ENCODE peak calls at places on chromosomes 7 and 10, in six cellular contexts. X, U, D, S, F and V are unnamed samples.

GRCh38 chr10:122462533-122463465 is 1.4 kb downstream of the HTRA1 start:
- DNase-seq in X (no peak), U (no peak), D (peak), S (peak), F (peak), V (peak)

GRCh38 chr7:149662591-149663095 is 110.7 kb downstream of the ZNF467 start:
- DNase-seq in X (peak), U (peak), D (peak), S (peak), F (peak), V (no peak)

GRCh38 chr10:6929157-6929830 is 349.2 kb upstream of the PRKCQ start:
- DNase-seq in X (peak), U (no peak), D (no peak), S (no peak), F (no peak), V (no peak)

GRCh38 chr10:88066876-88067275 is 203.5 kb downstream of the PTEN start:
- DNase-seq in X (peak), U (no peak), D (no peak), S (no peak), F (no peak), V (no peak)

GRCh38 chr10:1896153-1896552 is 158.8 kb upstream of the ADARB2 start:
- DNase-seq in X (no peak), U (no peak), D (no peak), S (no peak), F (no peak), V (no peak)

GRCh38 chr7:41832936-41833335 is 130.0 kb upstream of the INHBA start:
- DNase-seq in X (no peak), U (no peak), D (no peak), S (peak), F (no peak), V (no peak)

GRCh38 chr10:89915021-89915420 is 213.6 kb downstream of the KIF20B start:
- DNase-seq in X (no peak), U (no peak), D (no peak), S (no peak), F (no peak), V (no peak)

GRCh38 chr10:117609095-117609821 is 66.7 kb downstream of the EMX2 start:
- DNase-seq in X (no peak), U (no peak), D (peak), S (no peak), F (peak), V (peak)

GRCh38 chr10:69816536-69816935 is 14.8 kb downstream of the COL13A1 start:
- DNase-seq in X (no peak), U (no peak), D (no peak), S (peak), F (no peak), V (no peak)

GRCh38 chr7:38574121-38574520 is 57.1 kb downstream of the AMPH start:
- DNase-seq in X (no peak), U (no peak), D (no peak), S (no peak), F (peak), V (no peak)

GRCh38 chr10:6543431-6544005 is 36.6 kb downstream of the PRKCQ start:
- DNase-seq in X (peak), U (peak), D (no peak), S (no peak), F (no peak), V (no peak)

GRCh38 chr10:21626457-21627161 is 92.6 kb downstream of the MLLT10 start:
- DNase-seq in X (no peak), U (no peak), D (no peak), S (no peak), F (peak), V (no peak)

GRCh38 chr10:317219-317868 is 182.1 kb downstream of the ZMYND11 start:
- DNase-seq in X (peak), U (no peak), D (peak), S (no peak), F (peak), V (no peak)

GRCh38 chr10:102504179-102504975 is 605 bp downstream of the SUFU start:
- DNase-seq in X (peak), U (no peak), D (peak), S (peak), F (peak), V (no peak)

GRCh38 chr7:95441042-95441823 is 6.4 kb upstream of the PON2 start:
- DNase-seq in X (no peak), U (no peak), D (no peak), S (no peak), F (no peak), V (no peak)

GRCh38 chr7:74466196-74466813 is 12.6 kb downstream of the GTF2IRD1 start:
- DNase-seq in X (peak), U (no peak), D (no peak), S (no peak), F (no peak), V (no peak)
- H3K4me3 ChIP-seq in X (peak), U (no peak), D (no peak), S (no peak), F (no peak), V (no peak)

GRCh38 chr10:33252794-33253203 is 81.7 kb downstream of the NRP1 start:
- DNase-seq in X (no peak), U (no peak), D (no peak), S (no peak), F (peak), V (no peak)
- H3K4me3 ChIP-seq in X (no peak), U (no peak), D (no peak), S (no peak), F (no peak), V (no peak)

DNA sequence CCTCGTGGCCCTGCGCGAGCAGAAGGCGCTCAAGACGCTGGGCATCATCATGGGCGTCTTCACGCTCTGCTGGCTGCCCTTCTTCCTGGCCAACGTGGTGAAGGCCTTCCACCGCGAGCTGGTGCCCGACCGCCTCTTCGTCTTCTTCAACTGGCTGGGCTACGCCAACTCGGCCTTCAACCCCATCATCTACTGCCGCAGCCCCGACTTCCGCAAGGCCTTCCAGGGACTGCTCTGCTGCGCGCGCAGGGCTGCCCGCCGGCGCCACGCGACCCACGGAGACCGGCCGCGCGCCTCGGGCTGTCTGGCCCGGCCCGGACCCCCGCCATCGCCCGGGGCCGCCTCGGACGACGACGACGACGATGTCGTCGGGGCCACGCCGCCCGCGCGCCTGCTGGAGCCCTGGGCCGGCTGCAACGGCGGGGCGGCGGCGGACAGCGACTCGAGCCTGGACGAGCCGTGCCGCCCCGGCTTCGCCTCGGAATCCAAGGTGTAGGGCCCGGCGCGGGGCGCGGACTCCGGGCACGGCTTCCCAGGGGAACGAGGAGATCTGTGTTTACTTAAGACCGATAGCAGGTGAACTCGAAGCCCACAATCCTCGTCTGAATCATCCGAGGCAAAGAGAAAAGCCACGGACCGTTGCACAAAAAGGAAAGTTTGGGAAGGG is 1.5 kb downstream of the ADRB1 start:
- DNase-seq in X (no peak), U (no peak), D (peak), S (peak), F (no peak), V (no peak)
- H3K4me3 ChIP-seq in X (no peak), U (no peak), D (peak), S (peak), F (no peak), V (peak)

GRCh38 chr10:62084434-62084833 is 182.9 kb downstream of the ARID5B start:
- DNase-seq in X (no peak), U (no peak), D (no peak), S (no peak), F (no peak), V (no peak)
- H3K4me3 ChIP-seq in X (no peak), U (no peak), D (no peak), S (no peak), F (no peak), V (no peak)

DNA sequence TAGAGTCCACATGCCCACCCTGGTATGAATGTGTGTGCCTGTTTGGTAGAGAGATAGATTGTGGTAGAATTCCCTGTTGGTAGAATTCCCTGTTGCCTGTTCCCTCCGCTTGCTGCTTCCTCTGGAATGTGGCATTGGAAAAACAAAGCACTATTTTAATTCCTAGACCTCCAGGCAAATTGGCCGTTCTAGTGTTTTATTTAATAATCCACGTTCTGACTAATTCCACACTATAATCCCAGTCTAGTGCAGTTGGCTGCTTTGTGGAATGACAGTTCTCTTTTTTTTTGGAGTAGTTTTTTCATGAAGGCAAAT is 2.0 kb downstream of the HECW1 start:
- DNase-seq in X (no peak), U (no peak), D (no peak), S (no peak), F (no peak), V (no peak)
- H3K4me3 ChIP-seq in X (no peak), U (no peak), D (no peak), S (peak), F (no peak), V (no peak)

GRCh38 chr7:70597071-70597470 is 534.9 kb upstream of the GALNT17 start:
- DNase-seq in X (no peak), U (no peak), D (no peak), S (no peak), F (no peak), V (no peak)
- H3K4me3 ChIP-seq in X (no peak), U (no peak), D (no peak), S (no peak), F (no peak), V (no peak)

GRCh38 chr10:110503528-110504110 is 5.9 kb downstream of the DUSP5 start:
- DNase-seq in X (peak), U (no peak), D (no peak), S (no peak), F (no peak), V (no peak)

GRCh38 chr10:110501142-110501937 is 3.6 kb downstream of the DUSP5 start:
- DNase-seq in X (no peak), U (peak), D (peak), S (peak), F (peak), V (peak)

GRCh38 chr10:110500515-110500905 is 2.8 kb downstream of the DUSP5 start:
- DNase-seq in X (no peak), U (no peak), D (no peak), S (no peak), F (peak), V (no peak)

GRCh38 chr10:110502851-110503301 is 5.2 kb downstream of the DUSP5 start:
- DNase-seq in X (peak), U (no peak), D (peak), S (no peak), F (peak), V (no peak)

GRCh38 chr10:110502072-110502845 is 4.6 kb downstream of the DUSP5 start:
- DNase-seq in X (no peak), U (no peak), D (no peak), S (no peak), F (no peak), V (no peak)
- H3K4me3 ChIP-seq in X (no peak), U (peak), D (no peak), S (no peak), F (no peak), V (no peak)

GRCh38 chr7:158997110-158997453 is 140.7 kb downstream of the DYNC2I1 start:
- DNase-seq in X (no peak), U (no peak), D (no peak), S (peak), F (no peak), V (no peak)
- H3K4me3 ChIP-seq in X (no peak), U (no peak), D (no peak), S (peak), F (no peak), V (peak)

GRCh38 chr7:2307690-2308107 is 6.5 kb downstream of the SNX8 start:
- DNase-seq in X (peak), U (no peak), D (no peak), S (peak), F (no peak), V (no peak)
- H3K4me3 ChIP-seq in X (peak), U (no peak), D (no peak), S (no peak), F (no peak), V (no peak)

GRCh38 chr10:24872049-24872789 is 80.2 kb downstream of the PRTFDC1 start:
- DNase-seq in X (no peak), U (no peak), D (no peak), S (no peak), F (no peak), V (no peak)

GRCh38 chr10:24873281-24873683 is 79.1 kb downstream of the PRTFDC1 start:
- DNase-seq in X (no peak), U (no peak), D (no peak), S (no peak), F (peak), V (no peak)

GRCh38 chr10:24874133-24874532 is 78.3 kb downstream of the PRTFDC1 start:
- DNase-seq in X (no peak), U (no peak), D (no peak), S (no peak), F (no peak), V (no peak)

GRCh38 chr10:24871501-24871900 is 80.9 kb downstream of the PRTFDC1 start:
- DNase-seq in X (no peak), U (no peak), D (no peak), S (no peak), F (no peak), V (no peak)

GRCh38 chr10:24872790-24873182 is 79.6 kb downstream of the PRTFDC1 start:
- DNase-seq in X (no peak), U (no peak), D (no peak), S (no peak), F (no peak), V (no peak)
- H3K4me3 ChIP-seq in X (no peak), U (no peak), D (no peak), S (no peak), F (no peak), V (no peak)